ENCODE peak calls at places on chromosome 10, in six cellular contexts. X is IMR-90, B is H1, Y is H9, D is mesenchymal stem cell, G is trophoblast cell. W is an unnamed sample.
A peak's percentile ranks its signal among the peaks of the same experiment; 100 is the strongest.

GRCh38 chr10:92848037-92848440 is 281 bp upstream of the EXOC6 start:
- DNase-seq in X (no peak), B (no peak), Y (no peak), D (no peak), G (peak; percentile 46), W (no peak)

GRCh38 chr10:128027306-128027705 is 98.9 kb downstream of the MKI67 start:
- DNase-seq in X (no peak), B (no peak), Y (no peak), D (no peak), G (no peak), W (no peak)

GRCh38 chr10:77513783-77514331 is 123.8 kb downstream of the KCNMA1 start:
- DNase-seq in X (peak; percentile 91), B (no peak), Y (peak; percentile 58), D (peak; percentile 92), G (no peak), W (no peak)

GRCh38 chr10:27745719-27746363 is at the start of gene MKX:
- DNase-seq in X (peak; percentile 44), B (peak; percentile 93), Y (peak; percentile 82), D (peak; percentile 24), G (peak; percentile 4), W (peak; percentile 84)

GRCh38 chr10:98456688-98457482 is 10.2 kb upstream of the HPS1 start:
- DNase-seq in X (no peak), B (no peak), Y (no peak), D (no peak), G (no peak), W (no peak)

GRCh38 chr10:27251554-27251953 is 11.0 kb upstream of the ACBD5 start:
- DNase-seq in X (no peak), B (no peak), Y (no peak), D (no peak), G (no peak), W (no peak)

GRCh38 chr10:84184517-84184916 is 9.8 kb upstream of the CDHR1 start:
- DNase-seq in X (no peak), B (no peak), Y (no peak), D (no peak), G (no peak), W (no peak)

GRCh38 chr10:97517778-97518561 is 19.2 kb downstream of the UBTD1 start:
- DNase-seq in X (no peak), B (peak; percentile 51), Y (peak; percentile 74), D (peak; percentile 27), G (peak; percentile 50), W (no peak)

GRCh38 chr10:52762088-52762487 is 10.5 kb downstream of the MBL2 start:
- DNase-seq in X (no peak), B (no peak), Y (no peak), D (no peak), G (no peak), W (no peak)

GRCh38 chr10:77925795-77926565 is 575 bp downstream of the DLG5 start:
- DNase-seq in X (no peak), B (peak; percentile 84), Y (peak; percentile 68), D (peak; percentile 47), G (peak; percentile 53), W (peak; percentile 30)

GRCh38 chr10:5260828-5261227 is 64.2 kb downstream of the AKR1C4 start:
- DNase-seq in X (no peak), B (no peak), Y (no peak), D (no peak), G (no peak), W (no peak)

GRCh38 chr10:124068929-124069328 is 24.5 kb downstream of the CHST15 start:
- DNase-seq in X (no peak), B (no peak), Y (no peak), D (no peak), G (no peak), W (no peak)

GRCh38 chr10:47269294-47269693 is 30.7 kb upstream of the GDF10 start:
- DNase-seq in X (no peak), B (no peak), Y (no peak), D (no peak), G (no peak), W (no peak)

GRCh38 chr10:17756557-17757208 is 4.7 kb downstream of the TMEM236 start:
- DNase-seq in X (peak; percentile 22), B (no peak), Y (no peak), D (peak; percentile 14), G (no peak), W (no peak)

GRCh38 chr10:102994551-102995295 is 76.6 kb downstream of the CNNM2 start:
- DNase-seq in X (no peak), B (no peak), Y (no peak), D (peak; percentile 19), G (no peak), W (no peak)

DNA sequence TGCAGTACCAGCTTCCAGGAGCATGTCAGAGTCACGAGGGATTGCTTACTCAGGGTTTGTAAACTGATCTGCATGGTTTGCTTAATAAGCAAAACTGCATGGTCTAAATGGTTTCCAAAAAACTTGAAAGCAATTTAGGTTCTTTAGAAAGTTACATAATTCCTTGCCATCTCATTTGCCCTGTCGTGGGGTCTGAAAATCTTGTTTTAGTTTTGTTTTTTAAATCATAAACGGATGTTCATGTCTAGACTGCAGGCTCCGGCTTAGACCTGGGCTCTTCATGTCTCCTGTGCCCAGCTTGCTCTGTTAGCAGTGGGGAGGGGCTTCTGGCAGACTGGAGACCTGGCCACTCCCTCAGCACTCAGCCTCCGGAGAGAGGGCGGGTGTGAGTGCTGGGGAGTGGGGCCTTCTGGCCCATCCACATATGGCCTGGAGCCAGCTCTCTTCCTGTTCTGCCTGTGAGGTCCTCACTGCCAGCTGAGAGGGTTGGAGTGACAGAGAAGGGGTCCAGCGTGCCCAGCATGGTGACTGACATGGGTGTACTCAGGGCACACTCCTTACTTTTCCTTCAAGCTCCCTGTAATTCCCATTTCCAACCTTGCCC is 17.5 kb downstream of the PRF1 start:
- DNase-seq in X (no peak), B (peak; percentile 66), Y (peak; percentile 91), D (no peak), G (no peak), W (peak; percentile 44)
- H3K9ac ChIP-seq in X (no peak overlapping the region), B (no peak overlapping the region), Y (no peak overlapping the region), D (no peak overlapping the region), G (no peak overlapping the region), W (no peak overlapping the region)

GRCh38 chr10:79046991-79047874 is 21.5 kb upstream of the ZMIZ1 start:
- DNase-seq in X (no peak), B (no peak), Y (no peak), D (no peak), G (no peak), W (no peak)
- H2AFZ ChIP-seq in X (no peak overlapping the region), B (no peak overlapping the region), Y (no peak overlapping the region), D (no peak overlapping the region), G (no peak overlapping the region), W (no peak overlapping the region)

DNA sequence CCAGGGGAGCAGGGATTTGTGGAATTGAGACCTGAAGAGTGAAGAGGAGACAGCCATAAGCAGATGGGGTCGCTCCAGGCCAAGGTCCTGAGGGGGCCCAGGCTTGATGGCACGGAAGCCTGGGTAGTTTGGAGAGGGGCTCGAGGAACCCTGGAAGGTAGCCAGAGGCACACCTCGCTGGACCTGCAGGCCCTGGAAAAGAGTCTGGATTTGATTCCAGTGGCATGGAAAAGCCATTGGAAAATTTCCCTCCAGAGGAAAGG is 31.8 kb downstream of the CXCL12 start:
- DNase-seq in X (no peak), B (no peak), Y (no peak), D (no peak), G (no peak), W (no peak)
- H2BK5ac ChIP-seq in X (no peak overlapping the region), B (no peak overlapping the region), Y (no peak overlapping the region), D (no peak overlapping the region), G (no peak overlapping the region), W (no peak overlapping the region)

GRCh38 chr10:121690152-121690551 is 91.9 kb upstream of the FGFR2 start:
- DNase-seq in X (no peak), B (no peak), Y (no peak), D (no peak), G (no peak), W (no peak)

GRCh38 chr10:121694327-121694965 is 96.2 kb upstream of the FGFR2 start:
- DNase-seq in X (no peak), B (no peak), Y (no peak), D (no peak), G (no peak), W (no peak)

GRCh38 chr10:121687094-121687850 is 89.0 kb upstream of the FGFR2 start:
- DNase-seq in X (no peak), B (no peak), Y (no peak), D (no peak), G (no peak), W (no peak)

GRCh38 chr10:121692626-121693025 is 94.4 kb upstream of the FGFR2 start:
- DNase-seq in X (no peak), B (no peak), Y (no peak), D (no peak), G (no peak), W (no peak)

DNA sequence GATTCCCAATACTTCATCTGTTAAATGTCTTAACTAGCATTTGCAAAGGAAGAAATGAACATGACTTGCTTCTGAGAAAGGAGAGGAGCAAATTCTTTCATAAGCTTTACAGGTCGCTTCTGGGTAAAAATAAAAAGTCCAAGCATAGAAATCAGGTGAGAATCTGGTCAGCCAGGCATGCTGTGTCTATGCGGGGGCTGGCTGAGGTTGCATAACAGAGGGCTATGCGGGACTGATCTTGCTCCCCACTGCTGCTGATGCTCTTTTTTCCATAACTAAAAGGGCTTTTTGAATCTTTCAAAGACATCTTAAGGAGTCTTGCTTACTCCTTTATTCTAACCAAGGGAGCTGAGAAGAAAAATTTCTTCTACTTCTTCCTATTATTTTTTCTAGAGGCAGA is 92.7 kb upstream of the FGFR2 start:
- DNase-seq in X (no peak), B (no peak), Y (no peak), D (no peak), G (no peak), W (no peak)
- H3K9ac ChIP-seq in X (no peak overlapping the region), B (no peak overlapping the region), Y (no peak overlapping the region), D (no peak overlapping the region), G (no peak overlapping the region), W (no peak overlapping the region)

GRCh38 chr10:74238031-74238431 is 87.0 kb downstream of the ADK start:
- DNase-seq in X (peak; percentile 57), B (no peak), Y (no peak), D (peak; percentile 78), G (peak; percentile 39), W (no peak)
- H2AFZ ChIP-seq in X (no peak overlapping the region), B (no peak overlapping the region), Y (no peak overlapping the region), D (no peak overlapping the region), G (no peak overlapping the region), W (peak overlapping the region; percentile 26)

W was measured in neuronal stem cell.